ENCODE peak calls at places on chromosomes 2 and 18, in ten cellular contexts. E is CD8-positive, alpha-beta memory T cell; T is adrenal gland; P is uterus; X is CD4-positive, alpha-beta memory T cell; I is K562; J is brain microvascular endothelial cell; D is heart right ventricle; Q is lower lobe of right lung; S is BJ. V is an unnamed sample.

GRCh38 chr18:848062-848795 is 36.2 kb upstream of the YES1 start:
- DNase-seq in E (no peak), T (no peak), P (no peak), X (no peak), I (no peak), J (no peak), D (no peak), Q (no peak), S (no peak), V (no peak)

GRCh38 chr2:181070834-181071200 is 90.4 kb downstream of the UBE2E3 start:
- DNase-seq in E (no peak), T (no peak), P (no peak), X (no peak), I (no peak), J (no peak), D (no peak), Q (no peak), S (no peak), V (no peak)

GRCh38 chr18:23828426-23828825 is 139.2 kb downstream of the LAMA3 start:
- DNase-seq in E (peak; percentile 39), T (no peak), P (no peak), X (peak; percentile 85), I (peak; percentile 8), J (peak; percentile 85), D (no peak), Q (no peak), S (no peak), V (no peak)

GRCh38 chr18:43279015-43279758 is 1.9 kb upstream of the SYT4 start:
- DNase-seq in E (no peak), T (no peak), P (no peak), X (no peak), I (no peak), J (no peak), D (no peak), Q (no peak), S (no peak), V (no peak)

GRCh38 chr2:48715042-48715899 is 40.3 kb downstream of the LHCGR start:
- DNase-seq in E (no peak), T (peak; percentile 37), P (peak; percentile 36), X (no peak), I (peak; percentile 6), J (no peak), D (peak; percentile 6), Q (peak; percentile 64), S (no peak), V (no peak)

GRCh38 chr2:71939588-71940535 is 207.8 kb downstream of the CYP26B1 start:
- DNase-seq in E (no peak), T (peak; percentile 15), P (no peak), X (no peak), I (no peak), J (no peak), D (no peak), Q (no peak), S (no peak), V (no peak)

GRCh38 chr2:120474486-120474885 is 128.6 kb downstream of the INHBB start:
- DNase-seq in E (no peak), T (no peak), P (no peak), X (no peak), I (no peak), J (no peak), D (no peak), Q (no peak), S (no peak), V (no peak)

GRCh38 chr2:98757904-98758421 is 27.0 kb upstream of the MGAT4A start:
- DNase-seq in E (peak; percentile 46), T (peak; percentile 66), P (peak; percentile 53), X (peak; percentile 76), I (no peak), J (peak; percentile 86), D (peak; percentile 74), Q (peak; percentile 76), S (peak; percentile 72), V (peak; percentile 78)

GRCh38 chr2:176650101-176650500 is 380.9 kb downstream of the MTX2 start:
- DNase-seq in E (no peak), T (no peak), P (no peak), X (no peak), I (no peak), J (no peak), D (no peak), Q (no peak), S (no peak), V (no peak)

GRCh38 chr2:11749646-11750349 is 3.4 kb downstream of the LPIN1 start:
- DNase-seq in E (no peak), T (no peak), P (no peak), X (no peak), I (no peak), J (no peak), D (no peak), Q (no peak), S (no peak), V (peak; percentile 62)

GRCh38 chr2:7030810-7031209 is 113.6 kb downstream of the RNF144A start:
- DNase-seq in E (no peak), T (no peak), P (no peak), X (no peak), I (no peak), J (no peak), D (no peak), Q (no peak), S (no peak), V (no peak)

GRCh38 chr2:233161730-233162129 is 89.7 kb upstream of the ATG16L1 start:
- DNase-seq in E (no peak), T (no peak), P (no peak), X (no peak), I (no peak), J (no peak), D (no peak), Q (no peak), S (no peak), V (no peak)
- H3K36me3 ChIP-seq in E (peaks cover 61% of the 10 kb centered on the region), T (no peaks in the 10 kb centered on the region), P (no peaks in the 10 kb centered on the region), X (peaks cover 81% of the 10 kb centered on the region), I (no peaks in the 10 kb centered on the region), J (no peaks in the 10 kb centered on the region), D (no peaks in the 10 kb centered on the region), Q (peaks cover 35% of the 10 kb centered on the region), S (no peaks in the 10 kb centered on the region), V (no peaks in the 10 kb centered on the region)

GRCh38 chr2:216499641-216500218 is 1.1 kb downstream of the RPL37A start:
- DNase-seq in E (no peak), T (no peak), P (no peak), X (no peak), I (no peak), J (peak; percentile 31), D (no peak), Q (no peak), S (no peak), V (no peak)
- H3K36me3 ChIP-seq in E (peaks cover 36% of the 10 kb centered on the region), T (peaks cover 51% of the 10 kb centered on the region), P (no peaks in the 10 kb centered on the region), X (peaks cover 39% of the 10 kb centered on the region), I (peaks cover 59% of the 10 kb centered on the region), J (peaks cover 54% of the 10 kb centered on the region), D (no peaks in the 10 kb centered on the region), Q (peaks cover 53% of the 10 kb centered on the region), S (peaks cover 19% of the 10 kb centered on the region), V (no peaks in the 10 kb centered on the region)

DNA sequence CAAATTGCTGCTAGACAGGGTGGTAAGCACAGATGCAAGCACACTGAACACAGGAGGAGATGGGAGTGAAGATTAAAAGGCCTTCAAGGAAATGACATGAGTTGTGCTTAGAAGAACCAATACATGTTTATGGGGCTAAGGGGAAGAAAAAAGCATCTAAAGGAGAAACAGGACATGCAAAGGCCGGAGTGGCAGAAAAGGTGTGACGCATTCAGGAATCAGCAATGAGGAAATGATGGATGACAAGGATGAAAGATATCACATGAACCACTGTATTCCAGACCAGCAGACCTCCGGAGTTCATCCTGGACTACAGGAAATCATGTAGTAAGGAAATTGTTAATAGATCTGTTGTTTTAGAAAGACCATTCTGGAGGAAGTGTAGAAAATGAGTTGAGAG is 42.8 kb downstream of the PPP4R1 start:
- DNase-seq in E (no peak), T (no peak), P (no peak), X (no peak), I (no peak), J (no peak), D (no peak), Q (no peak), S (no peak), V (no peak)
- H3K36me3 ChIP-seq in E (peaks cover 12% of the 10 kb centered on the region), T (peaks cover 19% of the 10 kb centered on the region), P (no peaks in the 10 kb centered on the region), X (peaks cover 8% of the 10 kb centered on the region), I (peaks cover 86% of the 10 kb centered on the region), J (peaks cover 33% of the 10 kb centered on the region), D (no peaks in the 10 kb centered on the region), Q (peaks cover 85% of the 10 kb centered on the region), S (peaks cover 11% of the 10 kb centered on the region), V (no peaks in the 10 kb centered on the region)

DNA sequence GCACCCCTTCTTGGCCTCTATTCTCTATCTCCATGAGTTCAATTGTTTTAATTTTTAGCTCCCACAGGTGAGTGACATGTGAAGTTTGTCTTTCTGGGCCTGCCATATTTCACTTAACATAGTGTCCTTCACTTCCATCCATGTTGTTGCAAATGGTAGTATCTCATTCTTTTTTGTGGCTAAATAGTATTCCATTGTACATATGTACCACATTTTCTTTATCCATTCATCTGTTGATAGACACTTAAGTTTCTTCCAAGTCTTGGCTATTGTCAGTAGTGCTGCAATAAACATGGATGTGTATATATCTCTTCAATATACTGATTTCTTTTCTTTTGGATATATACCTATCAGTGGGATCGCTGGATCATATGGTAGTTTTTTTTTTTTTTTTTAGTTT is 9.0 kb downstream of the STRADB start:
- DNase-seq in E (no peak), T (no peak), P (no peak), X (no peak), I (no peak), J (no peak), D (no peak), Q (no peak), S (no peak), V (no peak)
- H3K36me3 ChIP-seq in E (no peaks in the 10 kb centered on the region), T (peaks cover 64% of the 10 kb centered on the region), P (no peaks in the 10 kb centered on the region), X (no peaks in the 10 kb centered on the region), I (no peaks in the 10 kb centered on the region), J (peaks cover 29% of the 10 kb centered on the region), D (peaks cover 3% of the 10 kb centered on the region), Q (peaks cover 50% of the 10 kb centered on the region), S (peaks cover 7% of the 10 kb centered on the region), V (no peaks in the 10 kb centered on the region)